ENCODE peak calls at places on chromosome 14, in four cellular contexts. G is fibroblast of pulmonary artery; U is CD8-positive, alpha-beta memory T cell; W is GM06990. R is an unnamed sample.
A peak's percentile ranks its signal among the peaks of the same experiment; 100 is the strongest.

GRCh38 chr14:65069874-65070709 is 32.2 kb downstream of the MAX start:
- DNase-seq in G (no peak), U (no peak), W (no peak), R (no peak)

GRCh38 chr14:67820428-67820881 is 876 bp downstream of the RAD51B start:
- DNase-seq in G (peak; percentile 14), U (no peak), W (no peak), R (no peak)

GRCh38 chr14:68649461-68650189 is 143.2 kb downstream of the ZFP36L1 start:
- DNase-seq in G (no peak), U (no peak), W (no peak), R (no peak)

GRCh38 chr14:79663453-79663852 is 547.9 kb downstream of the DIO2 start:
- DNase-seq in G (no peak), U (no peak), W (no peak), R (no peak)

GRCh38 chr14:90398315-90398811 is 1.5 kb downstream of the CALM1 start:
- DNase-seq in G (peak; percentile 29), U (peak; percentile 76), W (peak; percentile 68), R (no peak)

GRCh38 chr14:49982522-49982951 is 89.7 kb downstream of the ARF6 start:
- DNase-seq in G (peak; percentile 95), U (peak; percentile 29), W (no peak), R (no peak)

GRCh38 chr14:78345346-78345745 is 175.2 kb downstream of the NRXN3 start:
- DNase-seq in G (no peak), U (no peak), W (no peak), R (no peak)

GRCh38 chr14:30085943-30086342 is 158.3 kb upstream of the PRKD1 start:
- DNase-seq in G (no peak), U (no peak), W (no peak), R (no peak)

GRCh38 chr14:91521058-91521721 is 11.1 kb upstream of the PPP4R3A start:
- DNase-seq in G (no peak), U (no peak), W (no peak), R (no peak)

GRCh38 chr14:53386359-53386758 is 233.2 kb upstream of the DDHD1 start:
- DNase-seq in G (no peak), U (no peak), W (no peak), R (no peak)

GRCh38 chr14:39395555-39396254 is 36.5 kb downstream of the FBXO33 start:
- DNase-seq in G (no peak), U (no peak), W (peak; percentile 25), R (no peak)

GRCh38 chr14:52117433-52117832 is 48.6 kb upstream of the NID2 start:
- DNase-seq in G (no peak), U (no peak), W (no peak), R (no peak)

GRCh38 chr14:105102893-105103292 is 37.7 kb upstream of the GPR132 start:
- DNase-seq in G (no peak), U (no peak), W (no peak), R (no peak)

GRCh38 chr14:26528415-26529182 is 69.2 kb downstream of the NOVA1 start:
- DNase-seq in G (peak; percentile 75), U (no peak), W (no peak), R (no peak)

GRCh38 chr14:50001999-50002925 is 109.4 kb downstream of the ARF6 start:
- DNase-seq in G (no peak), U (peak; percentile 86), W (peak; percentile 64), R (no peak)

GRCh38 chr14:65972891-65973290 is 513.3 kb upstream of the CCDC196 start:
- DNase-seq in G (peak; percentile 65), U (no peak), W (no peak), R (no peak)

GRCh38 chr14:32576088-32576795 is 247.1 kb downstream of the AKAP6 start:
- DNase-seq in G (peak; percentile 78), U (peak; percentile 3), W (no peak), R (peak; percentile 67)

GRCh38 chr14:96135285-96135684 is 69.4 kb upstream of the BDKRB2 start:
- DNase-seq in G (no peak), U (no peak), W (no peak), R (no peak)

GRCh38 chr14:58871972-58872530 is 234.3 kb downstream of the DACT1 start:
- DNase-seq in G (peak; percentile 39), U (no peak), W (no peak), R (no peak)

GRCh38 chr14:101029668-101030290 is 126.3 kb upstream of the RTL1 start:
- DNase-seq in G (no peak), U (no peak), W (no peak), R (no peak)

GRCh38 chr14:77985235-77985634 is 184.9 kb upstream of the NRXN3 start:
- DNase-seq in G (no peak), U (no peak), W (no peak), R (no peak)

GRCh38 chr14:104858811-104859426 is 6.1 kb upstream of the CEP170B start:
- DNase-seq in G (no peak), U (no peak), W (no peak), R (no peak)

GRCh38 chr14:50594577-50595316 is 34.8 kb downstream of the ATL1 start:
- DNase-seq in G (no peak), U (no peak), W (no peak), R (no peak)

GRCh38 chr14:53384073-53384472 is 230.9 kb upstream of the DDHD1 start:
- DNase-seq in G (no peak), U (no peak), W (no peak), R (no peak)

GRCh38 chr14:64235652-64236640 is 58.2 kb downstream of the ESR2 start:
- DNase-seq in G (no peak), U (no peak), W (peak; percentile 74), R (no peak)

GRCh38 chr14:77037886-77038511 is 9.5 kb upstream of the IRF2BPL start:
- DNase-seq in G (no peak), U (no peak), W (no peak), R (no peak)

GRCh38 chr14:106766145-106766544 is 1239.8 kb downstream of the TMEM121 start:
- DNase-seq in G (no peak), U (no peak), W (no peak), R (no peak)

GRCh38 chr14:102945346-102946130 is 23.1 kb downstream of the AMN start:
- DNase-seq in G (no peak), U (no peak), W (no peak), R (no peak)

GRCh38 chr14:100223332-100224171 is 15.4 kb upstream of the YY1 start:
- DNase-seq in G (no peak), U (no peak), W (no peak), R (no peak)

GRCh38 chr14:56896231-56896630 is 86.0 kb upstream of the OTX2 start:
- DNase-seq in G (no peak), U (no peak), W (no peak), R (no peak)

GRCh38 chr14:92660571-92660970 is 87.9 kb downstream of the LGMN start:
- DNase-seq in G (no peak), U (no peak), W (no peak), R (no peak)

GRCh38 chr14:90556666-90557450 is 160.0 kb downstream of the CALM1 start:
- DNase-seq in G (no peak), U (no peak), W (no peak), R (peak; percentile 40)

GRCh38 chr14:22494486-22495135 is 94.4 kb downstream of the DAD1 start:
- DNase-seq in G (no peak), U (no peak), W (no peak), R (no peak)

GRCh38 chr14:22491683-22492483 is 97.1 kb downstream of the DAD1 start:
- DNase-seq in G (no peak), U (peak; percentile 41), W (peak; percentile 57), R (no peak)

GRCh38 chr14:22493753-22494152 is 95.3 kb downstream of the DAD1 start:
- DNase-seq in G (no peak), U (no peak), W (no peak), R (no peak)

GRCh38 chr14:22493143-22493542 is 95.9 kb downstream of the DAD1 start:
- DNase-seq in G (no peak), U (no peak), W (no peak), R (no peak)

DNA sequence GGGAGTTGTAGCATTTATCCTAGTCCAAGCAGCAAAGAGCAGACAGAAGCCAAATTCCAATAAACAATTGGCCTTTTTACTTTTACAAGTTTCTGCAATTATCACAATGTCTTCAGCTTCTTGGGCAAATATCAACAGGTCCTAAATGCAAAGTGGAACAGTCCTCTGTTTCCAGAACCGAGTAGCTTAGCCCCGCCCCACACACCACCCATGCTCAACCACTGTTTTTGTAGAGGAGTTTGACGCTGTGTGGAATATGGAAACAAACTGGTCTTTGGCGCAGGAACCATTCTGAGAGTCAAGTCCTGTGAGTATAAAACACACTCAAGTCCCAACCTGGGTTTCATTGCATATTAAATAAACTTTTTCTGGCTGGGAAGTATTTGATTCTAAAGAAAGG is 96.4 kb downstream of the DAD1 start:
- DNase-seq in G (no peak), U (no peak), W (no peak), R (no peak)
- H3K4me3 ChIP-seq in G (no peak overlapping the region), U (peak overlapping the region; percentile 64), W (no peak overlapping the region), R (no peak overlapping the region)

GRCh38 chr14:70555890-70556289 is 21.1 kb upstream of the ADAM20 start:
- DNase-seq in G (peak; percentile 41), U (no peak), W (no peak), R (no peak)
- H3K4me3 ChIP-seq in G (peak overlapping the region; percentile 22), U (no peak overlapping the region), W (no peak overlapping the region), R (no peak overlapping the region)

DNA sequence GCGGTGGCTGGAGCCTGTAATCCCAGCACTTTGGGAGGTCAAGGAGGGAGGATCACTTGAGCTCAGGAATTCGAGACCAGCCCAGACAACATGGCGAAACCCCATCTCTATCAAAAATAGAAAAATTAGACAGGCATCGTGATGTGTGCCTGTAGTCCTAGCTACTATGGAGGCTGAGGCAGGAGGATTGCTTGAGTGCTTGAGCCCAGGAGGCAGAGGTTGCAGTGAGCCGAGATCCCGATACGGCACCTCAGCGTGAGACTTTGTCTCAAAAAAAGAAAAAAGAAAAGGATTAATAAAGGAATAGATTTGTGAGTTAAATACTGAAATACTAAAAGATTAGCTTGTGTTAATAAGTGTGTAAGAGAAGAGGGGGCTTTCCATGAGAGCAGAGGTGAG is 29.4 kb downstream of the RPGRIP1 start:
- DNase-seq in G (no peak), U (no peak), W (no peak), R (no peak)
- H3K4me3 ChIP-seq in G (peak overlapping the region; percentile 45), U (peak overlapping the region; percentile 61), W (peak overlapping the region; percentile 52), R (peak overlapping the region; percentile 59)

GRCh38 chr14:36662258-36662542 is 540 bp downstream of the PAX9 start:
- DNase-seq in G (no peak), U (no peak), W (no peak), R (no peak)
- H3K4me3 ChIP-seq in G (peak overlapping the region; percentile 21), U (no peak overlapping the region), W (no peak overlapping the region), R (no peak overlapping the region)

R was measured in dorsolateral prefrontal cortex.